ENCODE peak calls at places on chromosomes 2 and 18, in five cellular contexts. V is astrocyte; I is CD8-positive, alpha-beta T cell; G is breast epithelium; N is heart left ventricle. O is an unnamed sample.

GRCh38 chr18:61551586-61551985 is 218.4 kb downstream of the CDH20 start:
- DNase-seq in V (peak; percentile 69), I (no peak), G (no peak), N (peak; percentile 56), O (no peak)

GRCh38 chr18:26335139-26335933 is 109.1 kb downstream of the TAF4B start:
- DNase-seq in V (no peak), I (no peak), G (no peak), N (no peak), O (no peak)

GRCh38 chr2:20456049-20456665 is 9.3 kb downstream of the RHOB start:
- DNase-seq in V (no peak), I (no peak), G (no peak), N (no peak), O (peak; percentile 2)

GRCh38 chr2:46106690-46107089 is 190.5 kb upstream of the EPAS1 start:
- DNase-seq in V (no peak), I (no peak), G (no peak), N (no peak), O (no peak)

GRCh38 chr2:35973132-35973736 is 382.3 kb upstream of the CRIM1 start:
- DNase-seq in V (peak; percentile 10), I (no peak), G (no peak), N (no peak), O (no peak)

GRCh38 chr2:41579811-41580210 is 468.0 kb upstream of the PKDCC start:
- DNase-seq in V (no peak), I (no peak), G (no peak), N (no peak), O (no peak)

GRCh38 chr2:17719562-17720371 is 33.8 kb downstream of the SMC6 start:
- DNase-seq in V (peak; percentile 6), I (no peak), G (no peak), N (no peak), O (no peak)

GRCh38 chr2:18527822-18528221 is 32.6 kb downstream of the RDH14 start:
- DNase-seq in V (no peak), I (no peak), G (no peak), N (no peak), O (no peak)

GRCh38 chr2:108920686-108921085 is 68.3 kb downstream of the EDAR start:
- DNase-seq in V (no peak), I (no peak), G (no peak), N (no peak), O (no peak)

GRCh38 chr2:76268928-76269327 is 558.2 kb upstream of the GCFC2 start:
- DNase-seq in V (peak; percentile 0), I (no peak), G (no peak), N (no peak), O (no peak)

GRCh38 chr2:208488668-208489564 is 82.3 kb downstream of the PTH2R start:
- DNase-seq in V (no peak), I (no peak), G (no peak), N (no peak), O (no peak)

GRCh38 chr2:181070119-181070833 is 89.9 kb downstream of the UBE2E3 start:
- DNase-seq in V (peak; percentile 70), I (no peak), G (no peak), N (no peak), O (no peak)

GRCh38 chr2:232667989-232668583 is 29.0 kb upstream of the GIGYF2 start:
- DNase-seq in V (no peak), I (no peak), G (no peak), N (peak; percentile 20), O (no peak)

GRCh38 chr2:130756721-130757195 is 1.4 kb downstream of the AMER3 start:
- DNase-seq in V (no peak), I (no peak), G (no peak), N (no peak), O (no peak)

GRCh38 chr2:210399440-210400041 is 77.0 kb downstream of the LANCL1 start:
- DNase-seq in V (peak; percentile 3), I (no peak), G (no peak), N (no peak), O (no peak)

GRCh38 chr2:217980036-217980435 is 22.8 kb downstream of the TNS1 start:
- DNase-seq in V (no peak), I (no peak), G (no peak), N (no peak), O (no peak)

GRCh38 chr18:45521151-45521550 is 94.1 kb upstream of the SLC14A2 start:
- DNase-seq in V (peak; percentile 94), I (no peak), G (no peak), N (no peak), O (no peak)

GRCh38 chr2:239043326-239043725 is 195.4 kb downstream of the TWIST2 start:
- DNase-seq in V (no peak), I (no peak), G (no peak), N (no peak), O (no peak)

GRCh38 chr18:79068946-79069791 is at the start of gene ATP9B:
- DNase-seq in V (peak; percentile 91), I (peak; percentile 99), G (peak; percentile 97), N (peak; percentile 98), O (peak; percentile 94)
- H3K9me3 ChIP-seq in V (peaks cover 9% of the 10 kb centered on the region), I (no peaks in the 10 kb centered on the region), G (no peaks in the 10 kb centered on the region), N (no peaks in the 10 kb centered on the region), O (no peaks in the 10 kb centered on the region)

GRCh38 chr2:132469095-132469494 is 52.5 kb downstream of the GPR39 start:
- DNase-seq in V (no peak), I (no peak), G (no peak), N (no peak), O (no peak)

GRCh38 chr2:132462242-132462641 is 45.6 kb downstream of the GPR39 start:
- DNase-seq in V (no peak), I (no peak), G (no peak), N (no peak), O (no peak)

GRCh38 chr2:132463719-132464118 is 47.1 kb downstream of the GPR39 start:
- DNase-seq in V (no peak), I (no peak), G (no peak), N (no peak), O (no peak)

GRCh38 chr2:132465917-132466316 is 49.3 kb downstream of the GPR39 start:
- DNase-seq in V (peak; percentile 10), I (no peak), G (no peak), N (no peak), O (no peak)

DNA sequence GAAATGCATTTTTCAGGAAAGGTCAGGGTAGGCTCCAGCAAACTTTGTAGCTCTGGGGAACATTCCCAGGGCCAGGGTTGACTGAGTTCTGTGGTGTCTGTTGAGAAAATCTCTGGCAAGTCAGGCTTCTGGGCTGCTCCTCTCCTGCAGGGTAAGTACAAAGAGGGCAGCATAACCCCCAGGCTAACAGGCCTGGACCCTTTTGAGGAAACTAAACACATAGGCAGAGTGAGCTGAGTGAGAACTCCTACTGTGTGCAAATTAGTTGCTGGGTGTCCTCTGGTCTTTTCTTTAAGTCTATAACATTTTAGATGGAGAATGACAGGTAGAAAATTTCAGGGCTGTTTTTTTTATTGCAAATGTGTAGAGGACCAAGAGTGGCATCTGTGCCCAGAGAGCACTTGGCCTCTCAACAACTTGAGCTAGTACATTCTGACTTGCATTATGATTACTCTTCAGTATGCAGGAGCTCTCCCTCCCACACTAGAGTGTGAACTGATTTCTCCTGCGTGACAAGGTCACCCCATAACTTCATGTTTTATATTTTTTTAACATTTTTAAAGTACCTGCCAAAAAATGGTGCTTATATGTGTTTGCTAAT is 49.9 kb downstream of the GPR39 start:
- DNase-seq in V (no peak), I (no peak), G (no peak), N (no peak), O (no peak)
- H3K9me3 ChIP-seq in V (peaks cover 46% of the 10 kb centered on the region), I (peaks cover 4% of the 10 kb centered on the region), G (peaks cover 7% of the 10 kb centered on the region), N (peaks cover 35% of the 10 kb centered on the region), O (peaks cover 36% of the 10 kb centered on the region)

DNA sequence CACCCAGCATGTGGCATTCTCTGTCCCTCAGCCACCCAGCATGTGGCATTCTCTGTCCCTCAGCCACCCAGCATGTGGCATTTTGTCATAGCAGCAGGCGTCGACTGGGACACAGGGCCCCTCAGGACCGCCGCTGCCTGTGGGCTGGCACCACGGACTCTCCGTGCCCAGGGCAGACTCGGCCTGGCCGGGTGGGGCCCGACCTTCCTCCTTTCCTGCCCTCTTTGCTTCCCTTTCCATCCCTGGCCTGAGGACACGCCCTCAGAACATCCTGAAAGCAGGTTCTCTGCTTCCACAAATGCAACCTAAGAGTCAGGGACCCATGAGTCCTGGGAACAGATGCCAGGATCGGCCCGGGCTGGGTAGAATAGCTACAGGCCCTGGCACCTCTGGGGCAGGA is 291.4 kb upstream of the SALL3 start:
- DNase-seq in V (no peak), I (no peak), G (no peak), N (no peak), O (no peak)
- H3K9me3 ChIP-seq in V (peaks cover 6% of the 10 kb centered on the region), I (no peaks in the 10 kb centered on the region), G (no peaks in the 10 kb centered on the region), N (no peaks in the 10 kb centered on the region), O (no peaks in the 10 kb centered on the region)

DNA sequence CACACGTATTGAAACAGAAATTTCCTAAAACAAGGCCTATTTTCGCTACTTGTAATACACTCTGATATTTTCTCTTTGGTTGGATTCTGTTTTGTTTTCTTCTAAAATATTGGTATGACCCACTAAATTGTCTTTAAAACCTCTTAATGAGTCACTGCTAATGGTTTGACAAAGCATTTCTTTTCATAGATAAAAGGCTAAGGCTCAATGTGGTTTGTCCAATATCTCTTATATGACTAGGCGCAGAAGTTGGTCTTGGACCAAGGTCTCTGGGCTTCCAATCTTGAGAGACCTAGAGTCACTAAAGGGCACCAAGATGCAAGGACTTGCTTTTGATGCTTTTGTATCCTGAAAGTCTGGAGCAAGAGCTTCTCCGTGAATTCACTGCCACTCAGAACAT is 498.2 kb upstream of the TCF4 start:
- DNase-seq in V (peak; percentile 74), I (no peak), G (no peak), N (no peak), O (no peak)
- H3K9me3 ChIP-seq in V (no peaks in the 10 kb centered on the region), I (no peaks in the 10 kb centered on the region), G (no peaks in the 10 kb centered on the region), N (no peaks in the 10 kb centered on the region), O (no peaks in the 10 kb centered on the region)

DNA sequence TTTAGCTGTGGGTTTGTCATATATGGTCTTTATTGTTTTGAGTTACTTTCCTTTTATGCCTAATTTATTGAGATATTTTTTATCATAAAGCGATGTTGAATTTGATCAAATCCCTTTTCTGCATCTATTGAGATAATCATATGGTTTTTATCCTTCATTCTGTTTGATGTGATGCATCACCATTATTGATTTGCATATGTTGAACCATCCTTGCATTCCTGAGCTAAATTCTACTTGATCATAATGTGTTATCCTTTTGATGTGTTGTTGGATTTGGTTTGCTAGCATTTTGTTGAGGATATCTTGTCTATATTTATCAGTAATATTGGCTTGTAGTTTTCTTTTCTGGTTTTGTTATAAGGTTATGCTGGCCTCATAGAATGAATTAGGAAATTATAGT is 308.5 kb downstream of the ADCYAP1 start:
- DNase-seq in V (no peak), I (no peak), G (no peak), N (no peak), O (no peak)
- H3K9me3 ChIP-seq in V (no peaks in the 10 kb centered on the region), I (peaks cover 3% of the 10 kb centered on the region), G (no peaks in the 10 kb centered on the region), N (peaks cover 24% of the 10 kb centered on the region), O (peaks cover 4% of the 10 kb centered on the region)